ENCODE peak calls at places on chromosomes 11 and 22, in six cellular contexts. One of them, this sample, is unnamed. For H3K36me3, the result is how much of the 10 kb centered on the place peaks cover.

GRCh38 chr11:106471273-106471672 is 393.8 kb downstream of the AASDHPPT start:
- DNase-seq in uterus: no peak
- DNase-seq in bronchial epithelial cell: no peak
- DNase-seq in mesendoderm: peak
- DNase-seq in transverse colon: no peak
- DNase-seq in CD8-positive, alpha-beta T cell: no peak
- DNase-seq in this sample: no peak

GRCh38 chr11:119529063-119529845 is 106.3 kb upstream of the THY1 start:
- DNase-seq in transverse colon: no peak
- DNase-seq in mesendoderm: no peak
- DNase-seq in uterus: no peak
- DNase-seq in CD8-positive, alpha-beta T cell: no peak
- DNase-seq in bronchial epithelial cell: no peak
- DNase-seq in this sample: no peak

GRCh38 chr11:121358775-121359174 is 66.2 kb downstream of the SC5D start:
- DNase-seq in transverse colon: no peak
- DNase-seq in CD8-positive, alpha-beta T cell: no peak
- DNase-seq in bronchial epithelial cell: no peak
- DNase-seq in mesendoderm: no peak
- DNase-seq in uterus: no peak
- DNase-seq in this sample: no peak

GRCh38 chr11:95242990-95243590 is 12.1 kb upstream of the SESN3 start:
- DNase-seq in bronchial epithelial cell: no peak
- DNase-seq in uterus: no peak
- DNase-seq in transverse colon: no peak
- DNase-seq in mesendoderm: no peak
- DNase-seq in CD8-positive, alpha-beta T cell: no peak
- DNase-seq in this sample: no peak

GRCh38 chr22:49052023-49052538 is 775.6 kb downstream of the BRD1 start:
- DNase-seq in CD8-positive, alpha-beta T cell: peak
- DNase-seq in mesendoderm: no peak
- DNase-seq in bronchial epithelial cell: no peak
- DNase-seq in uterus: no peak
- DNase-seq in transverse colon: no peak
- DNase-seq in this sample: peak

GRCh38 chr11:79437981-79438630 is 2.7 kb downstream of the TENM4 start:
- DNase-seq in CD8-positive, alpha-beta T cell: no peak
- DNase-seq in mesendoderm: peak
- DNase-seq in transverse colon: no peak
- DNase-seq in uterus: peak
- DNase-seq in bronchial epithelial cell: peak
- DNase-seq in this sample: peak

GRCh38 chr11:10305964-10306918 is 1.4 kb downstream of the ADM start:
- DNase-seq in bronchial epithelial cell: no peak
- DNase-seq in transverse colon: peak
- DNase-seq in CD8-positive, alpha-beta T cell: no peak
- DNase-seq in uterus: peak
- DNase-seq in mesendoderm: peak
- DNase-seq in this sample: peak

GRCh38 chr11:10692716-10693115 is 839 bp downstream of the IRAG1 start:
- DNase-seq in CD8-positive, alpha-beta T cell: no peak
- DNase-seq in transverse colon: no peak
- DNase-seq in mesendoderm: no peak
- DNase-seq in bronchial epithelial cell: no peak
- DNase-seq in uterus: no peak
- DNase-seq in this sample: peak

GRCh38 chr11:2699185-2699530 is 636 bp downstream of the KCNQ1OT1 start:
- DNase-seq in transverse colon: peak
- DNase-seq in CD8-positive, alpha-beta T cell: no peak
- DNase-seq in mesendoderm: peak
- DNase-seq in uterus: peak
- DNase-seq in bronchial epithelial cell: no peak
- DNase-seq in this sample: peak

GRCh38 chr11:73265278-73265810 is 6.8 kb upstream of the P2RY6 start:
- DNase-seq in bronchial epithelial cell: no peak
- DNase-seq in mesendoderm: no peak
- DNase-seq in transverse colon: no peak
- DNase-seq in CD8-positive, alpha-beta T cell: no peak
- DNase-seq in uterus: no peak
- DNase-seq in this sample: peak

GRCh38 chr11:27350503-27350902 is 12.5 kb downstream of the CCDC34 start:
- DNase-seq in bronchial epithelial cell: no peak
- DNase-seq in uterus: no peak
- DNase-seq in mesendoderm: no peak
- DNase-seq in CD8-positive, alpha-beta T cell: no peak
- DNase-seq in transverse colon: no peak
- DNase-seq in this sample: no peak

GRCh38 chr11:69588270-69588669 is 52.7 kb upstream of the CCND1 start:
- DNase-seq in mesendoderm: no peak
- DNase-seq in uterus: no peak
- DNase-seq in transverse colon: no peak
- DNase-seq in CD8-positive, alpha-beta T cell: no peak
- DNase-seq in bronchial epithelial cell: peak
- DNase-seq in this sample: no peak

GRCh38 chr22:45330548-45330947 is 20.8 kb downstream of the FAM118A start:
- DNase-seq in mesendoderm: no peak
- DNase-seq in CD8-positive, alpha-beta T cell: no peak
- DNase-seq in bronchial epithelial cell: no peak
- DNase-seq in transverse colon: no peak
- DNase-seq in uterus: no peak
- DNase-seq in this sample: no peak
- H3K36me3 ChIP-seq in mesendoderm: under half
- H3K36me3 ChIP-seq in CD8-positive, alpha-beta T cell: under half
- H3K36me3 ChIP-seq in bronchial epithelial cell: under half
- H3K36me3 ChIP-seq in transverse colon: under half
- H3K36me3 ChIP-seq in uterus: under half
- H3K36me3 ChIP-seq in this sample: under half

DNA sequence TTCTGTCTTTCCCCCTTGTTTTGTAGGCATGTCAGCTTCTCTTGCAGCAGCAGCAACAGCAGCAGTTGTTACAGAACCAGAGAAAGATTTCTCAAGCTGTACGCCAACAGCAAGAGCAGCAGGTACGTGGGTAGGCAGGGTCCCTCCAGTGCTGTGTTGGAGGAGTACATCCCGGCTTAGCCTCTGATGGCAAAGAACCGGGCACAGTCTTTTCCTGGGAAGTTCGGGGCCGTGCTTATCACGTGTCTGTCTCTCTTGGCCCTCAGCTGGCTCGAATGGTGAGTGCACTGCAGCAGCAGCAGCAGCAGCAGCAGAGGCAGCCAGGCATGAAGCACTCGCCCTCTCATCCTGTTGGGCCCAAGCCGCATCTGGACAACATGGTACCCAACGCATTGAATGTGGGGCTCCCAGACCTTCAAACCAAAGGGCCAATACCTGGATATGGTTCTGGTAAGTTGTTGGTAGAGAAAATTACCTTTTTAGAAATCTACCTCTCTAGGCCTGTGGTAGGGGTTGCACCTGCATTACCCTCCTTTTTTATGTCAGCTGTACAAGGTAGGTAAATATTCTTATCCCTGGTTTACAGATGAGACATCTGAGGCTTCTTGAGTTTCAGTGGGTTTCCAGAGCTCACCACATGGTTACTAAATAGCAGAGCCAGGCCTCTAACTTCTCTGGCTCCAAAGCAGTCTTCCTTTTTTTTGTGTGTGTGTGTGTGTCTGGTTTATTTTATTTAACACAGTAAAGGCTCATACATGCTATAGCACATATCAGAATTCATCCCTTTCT is 45.2 kb upstream of the ADSL start:
- DNase-seq in bronchial epithelial cell: no peak
- DNase-seq in transverse colon: no peak
- DNase-seq in CD8-positive, alpha-beta T cell: no peak
- DNase-seq in mesendoderm: no peak
- DNase-seq in uterus: no peak
- DNase-seq in this sample: no peak
- H3K36me3 ChIP-seq in bronchial epithelial cell: under half
- H3K36me3 ChIP-seq in transverse colon: under half
- H3K36me3 ChIP-seq in CD8-positive, alpha-beta T cell: under half
- H3K36me3 ChIP-seq in mesendoderm: under half
- H3K36me3 ChIP-seq in uterus: under half
- H3K36me3 ChIP-seq in this sample: under half

GRCh38 chr11:118519549-118519948 is 7.7 kb upstream of the TTC36 start:
- DNase-seq in mesendoderm: no peak
- DNase-seq in bronchial epithelial cell: no peak
- DNase-seq in transverse colon: no peak
- DNase-seq in CD8-positive, alpha-beta T cell: no peak
- DNase-seq in uterus: no peak
- DNase-seq in this sample: no peak
- H3K36me3 ChIP-seq in mesendoderm: under half
- H3K36me3 ChIP-seq in bronchial epithelial cell: under half
- H3K36me3 ChIP-seq in transverse colon: half or more
- H3K36me3 ChIP-seq in CD8-positive, alpha-beta T cell: half or more
- H3K36me3 ChIP-seq in uterus: under half
- H3K36me3 ChIP-seq in this sample: under half

GRCh38 chr22:19139001-19139356 is 5.5 kb downstream of the ESS2 start:
- DNase-seq in transverse colon: no peak
- DNase-seq in CD8-positive, alpha-beta T cell: no peak
- DNase-seq in bronchial epithelial cell: no peak
- DNase-seq in mesendoderm: no peak
- DNase-seq in uterus: no peak
- DNase-seq in this sample: no peak

GRCh38 chr22:19139974-19140373 is 4.5 kb downstream of the ESS2 start:
- DNase-seq in transverse colon: no peak
- DNase-seq in uterus: no peak
- DNase-seq in CD8-positive, alpha-beta T cell: no peak
- DNase-seq in mesendoderm: no peak
- DNase-seq in bronchial epithelial cell: no peak
- DNase-seq in this sample: no peak

GRCh38 chr22:19136915-19137314 is 5.8 kb downstream of the TSSK2 start:
- DNase-seq in bronchial epithelial cell: no peak
- DNase-seq in uterus: no peak
- DNase-seq in mesendoderm: no peak
- DNase-seq in CD8-positive, alpha-beta T cell: no peak
- DNase-seq in transverse colon: no peak
- DNase-seq in this sample: no peak

GRCh38 chr22:19138217-19139000 is 6.0 kb downstream of the ESS2 start:
- DNase-seq in uterus: no peak
- DNase-seq in transverse colon: no peak
- DNase-seq in mesendoderm: no peak
- DNase-seq in bronchial epithelial cell: no peak
- DNase-seq in CD8-positive, alpha-beta T cell: no peak
- DNase-seq in this sample: no peak

GRCh38 chr22:19137384-19138216 is 6.5 kb downstream of the TSSK2 start:
- DNase-seq in CD8-positive, alpha-beta T cell: no peak
- DNase-seq in bronchial epithelial cell: no peak
- DNase-seq in mesendoderm: no peak
- DNase-seq in transverse colon: no peak
- DNase-seq in uterus: no peak
- DNase-seq in this sample: no peak
- H3K36me3 ChIP-seq in CD8-positive, alpha-beta T cell: half or more
- H3K36me3 ChIP-seq in bronchial epithelial cell: half or more
- H3K36me3 ChIP-seq in mesendoderm: under half
- H3K36me3 ChIP-seq in transverse colon: under half
- H3K36me3 ChIP-seq in uterus: under half
- H3K36me3 ChIP-seq in this sample: under half

GRCh38 chr22:31952459-31952858 is 8.1 kb downstream of the YWHAH start:
- DNase-seq in CD8-positive, alpha-beta T cell: no peak
- DNase-seq in mesendoderm: no peak
- DNase-seq in uterus: peak
- DNase-seq in bronchial epithelial cell: peak
- DNase-seq in transverse colon: no peak
- DNase-seq in this sample: no peak
- H3K36me3 ChIP-seq in CD8-positive, alpha-beta T cell: under half
- H3K36me3 ChIP-seq in mesendoderm: under half
- H3K36me3 ChIP-seq in uterus: under half
- H3K36me3 ChIP-seq in bronchial epithelial cell: under half
- H3K36me3 ChIP-seq in transverse colon: under half
- H3K36me3 ChIP-seq in this sample: under half

GRCh38 chr22:37768273-37768672 is 39.5 kb upstream of the GCAT start:
- DNase-seq in CD8-positive, alpha-beta T cell: no peak
- DNase-seq in uterus: no peak
- DNase-seq in transverse colon: no peak
- DNase-seq in bronchial epithelial cell: no peak
- DNase-seq in mesendoderm: no peak
- DNase-seq in this sample: peak

GRCh38 chr22:37771081-37771480 is 36.7 kb upstream of the GCAT start:
- DNase-seq in uterus: no peak
- DNase-seq in mesendoderm: no peak
- DNase-seq in transverse colon: no peak
- DNase-seq in bronchial epithelial cell: no peak
- DNase-seq in CD8-positive, alpha-beta T cell: no peak
- DNase-seq in this sample: no peak

GRCh38 chr22:37771702-37772427 is 35.9 kb upstream of the GCAT start:
- DNase-seq in uterus: no peak
- DNase-seq in mesendoderm: no peak
- DNase-seq in bronchial epithelial cell: no peak
- DNase-seq in transverse colon: no peak
- DNase-seq in CD8-positive, alpha-beta T cell: no peak
- DNase-seq in this sample: no peak

GRCh38 chr22:37765953-37766566 is 41.7 kb upstream of the GCAT start:
- DNase-seq in transverse colon: no peak
- DNase-seq in mesendoderm: no peak
- DNase-seq in CD8-positive, alpha-beta T cell: no peak
- DNase-seq in bronchial epithelial cell: no peak
- DNase-seq in uterus: no peak
- DNase-seq in this sample: no peak

GRCh38 chr22:37769056-37769455 is 38.7 kb upstream of the GCAT start:
- DNase-seq in mesendoderm: no peak
- DNase-seq in bronchial epithelial cell: no peak
- DNase-seq in uterus: no peak
- DNase-seq in transverse colon: no peak
- DNase-seq in CD8-positive, alpha-beta T cell: no peak
- DNase-seq in this sample: no peak
- H3K36me3 ChIP-seq in mesendoderm: under half
- H3K36me3 ChIP-seq in bronchial epithelial cell: under half
- H3K36me3 ChIP-seq in uterus: under half
- H3K36me3 ChIP-seq in transverse colon: under half
- H3K36me3 ChIP-seq in CD8-positive, alpha-beta T cell: under half
- H3K36me3 ChIP-seq in this sample: under half

GRCh38 chr22:40751250-40751649 is 67.9 kb downstream of the SLC25A17 start:
- DNase-seq in bronchial epithelial cell: no peak
- DNase-seq in CD8-positive, alpha-beta T cell: no peak
- DNase-seq in mesendoderm: no peak
- DNase-seq in uterus: no peak
- DNase-seq in transverse colon: no peak
- DNase-seq in this sample: no peak

GRCh38 chr22:40748388-40748970 is 69.2 kb downstream of the MCHR1 start:
- DNase-seq in mesendoderm: peak
- DNase-seq in bronchial epithelial cell: no peak
- DNase-seq in CD8-positive, alpha-beta T cell: no peak
- DNase-seq in uterus: no peak
- DNase-seq in transverse colon: no peak
- DNase-seq in this sample: no peak

GRCh38 chr22:40749829-40750228 is 69.3 kb downstream of the SLC25A17 start:
- DNase-seq in CD8-positive, alpha-beta T cell: no peak
- DNase-seq in uterus: no peak
- DNase-seq in mesendoderm: peak
- DNase-seq in bronchial epithelial cell: no peak
- DNase-seq in transverse colon: no peak
- DNase-seq in this sample: no peak

GRCh38 chr22:40747361-40747760 is 68.1 kb downstream of the MCHR1 start:
- DNase-seq in CD8-positive, alpha-beta T cell: no peak
- DNase-seq in transverse colon: no peak
- DNase-seq in bronchial epithelial cell: no peak
- DNase-seq in uterus: peak
- DNase-seq in mesendoderm: no peak
- DNase-seq in this sample: no peak

GRCh38 chr22:40749006-40749405 is 69.7 kb downstream of the MCHR1 start:
- DNase-seq in uterus: no peak
- DNase-seq in transverse colon: no peak
- DNase-seq in mesendoderm: no peak
- DNase-seq in CD8-positive, alpha-beta T cell: no peak
- DNase-seq in bronchial epithelial cell: no peak
- DNase-seq in this sample: no peak
- H3K36me3 ChIP-seq in uterus: under half
- H3K36me3 ChIP-seq in transverse colon: under half
- H3K36me3 ChIP-seq in mesendoderm: under half
- H3K36me3 ChIP-seq in CD8-positive, alpha-beta T cell: under half
- H3K36me3 ChIP-seq in bronchial epithelial cell: under half
- H3K36me3 ChIP-seq in this sample: under half

This sample was measured in H7.